ENCODE peak calls at places on chromosomes 7 and 10, in six cellular contexts. W is GM23248, T is HCT116, O is PC-3, C is GM23338, U is PC-9. Q is an unnamed sample.

GRCh38 chr7:101701153-101701794 is 72.2 kb upstream of the MYL10 start:
- DNase-seq in U (no peak), T (no peak), C (no peak), O (no peak), W (no peak), Q (no peak)

GRCh38 chr10:71064413-71065118 is 147.8 kb upstream of the UNC5B start:
- DNase-seq in T (no peak), W (peak; percentile 18), C (peak; percentile 43), O (peak; percentile 30), U (no peak), Q (no peak)

GRCh38 chr10:52004342-52004949 is 305.1 kb upstream of the CSTF2T start:
- DNase-seq in O (peak; percentile 94), T (peak; percentile 22), C (peak; percentile 74), W (peak; percentile 70), U (no peak), Q (peak; percentile 66)

GRCh38 chr10:93435621-93436385 is 46.3 kb downstream of the MYOF start:
- DNase-seq in T (no peak), W (peak; percentile 55), C (peak; percentile 79), U (peak; percentile 55), O (no peak), Q (peak; percentile 44)

GRCh38 chr10:50577681-50578350 is 45.9 kb downstream of the SGMS1 start:
- DNase-seq in U (no peak), O (peak; percentile 47), W (peak; percentile 40), T (no peak), C (no peak), Q (peak; percentile 71)

GRCh38 chr10:65628777-65629176 is 1297.1 kb upstream of the LRRTM3 start:
- DNase-seq in C (no peak), U (no peak), T (no peak), W (no peak), O (no peak), Q (no peak)

GRCh38 chr7:44307905-44308740 is 17.3 kb downstream of the CAMK2B start:
- DNase-seq in O (no peak), C (no peak), W (no peak), U (no peak), T (no peak), Q (no peak)

GRCh38 chr10:125000366-125001312 is 58.7 kb downstream of the ZRANB1 start:
- DNase-seq in W (peak; percentile 35), C (peak; percentile 41), U (no peak), O (no peak), T (no peak), Q (no peak)

GRCh38 chr10:70227548-70228320 is 5.5 kb downstream of the PPA1 start:
- DNase-seq in U (no peak), O (peak; percentile 46), C (no peak), W (no peak), T (no peak), Q (peak; percentile 55)

GRCh38 chr10:123991622-123992570 is 100.3 kb upstream of the CPXM2 start:
- DNase-seq in C (no peak), O (no peak), U (no peak), W (peak; percentile 38), T (no peak), Q (no peak)
- TF ChIP-seq EZH2 in C (peak; percentile 20), O (no peak), U (no peak), W (no peak), T (no peak), Q (no peak)

DNA sequence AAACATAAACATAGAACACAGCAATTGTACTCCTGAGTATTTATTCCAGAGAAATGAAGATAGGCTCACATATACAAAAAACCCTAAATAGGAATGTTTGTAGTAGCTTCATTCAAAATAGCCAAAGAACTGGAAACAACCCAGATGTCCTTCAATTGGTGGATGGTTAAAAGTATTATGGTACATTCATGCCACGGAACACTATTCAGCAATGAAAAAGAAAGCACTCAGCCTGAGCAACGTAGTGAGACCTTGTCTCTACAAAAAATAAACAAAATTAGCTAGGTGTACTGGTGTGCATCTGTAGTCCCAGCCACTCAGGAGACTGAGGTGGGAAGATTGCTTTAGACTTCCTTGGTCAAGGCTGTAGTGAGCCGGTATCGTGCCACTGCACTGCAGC is 94.4 kb downstream of the RAPGEF5 start:
- DNase-seq in C (no peak), W (no peak), T (no peak), U (no peak), O (no peak), Q (no peak)
- H3K9me2 ChIP-seq in C (no peaks in the 10 kb centered on the region), W (no peaks in the 10 kb centered on the region), T (no peaks in the 10 kb centered on the region), U (peaks cover 4% of the 10 kb centered on the region), O (no peaks in the 10 kb centered on the region), Q (no peaks in the 10 kb centered on the region)

GRCh38 chr7:129865093-129865931 is 87.4 kb downstream of the UBE2H start:
- DNase-seq in C (no peak), U (peak; percentile 80), W (peak; percentile 42), O (no peak), T (no peak), Q (no peak)
- H3K27ac ChIP-seq in C (peak overlapping the region; percentile 56), U (peak overlapping the region; percentile 96), W (peak overlapping the region; percentile 39), O (no peak overlapping the region), T (peak overlapping the region; percentile 18), Q (peak overlapping the region; percentile 10)

GRCh38 chr7:99190359-99191009 is 17.4 kb downstream of the KPNA7 start:
- DNase-seq in U (no peak), W (no peak), C (no peak), O (no peak), T (no peak), Q (peak; percentile 30)

GRCh38 chr7:99180067-99180650 is 27.8 kb downstream of the KPNA7 start:
- DNase-seq in C (no peak), W (no peak), T (no peak), O (no peak), U (no peak), Q (no peak)

GRCh38 chr7:99189222-99189621 is 18.7 kb downstream of the KPNA7 start:
- DNase-seq in T (no peak), C (no peak), W (no peak), U (no peak), O (no peak), Q (no peak)

GRCh38 chr7:99188221-99188620 is 19.7 kb downstream of the KPNA7 start:
- DNase-seq in U (no peak), O (no peak), T (no peak), W (no peak), C (no peak), Q (no peak)

GRCh38 chr7:99184468-99185225 is 23.3 kb downstream of the KPNA7 start:
- DNase-seq in T (no peak), O (no peak), W (no peak), U (no peak), C (peak; percentile 41), Q (no peak)
- TF ChIP-seq EZH2 in T (no peak), O (no peak), W (no peak), U (no peak), C (no peak), Q (no peak)

Q was measured in hepatocyte.